ENCODE peak calls at places on chromosomes 16 and 17, in eight cellular contexts. L is upper lobe of right lung; T is MCF 10A; A is astrocyte of the cerebellum; Y is IMR-90; Z is neural progenitor cell; X is CD8-positive, alpha-beta T cell; B is Panc1. R is an unnamed sample.

GRCh38 chr16:25064967-25065366 is 46.6 kb upstream of the LCMT1 start:
- DNase-seq in L (no peak), T (no peak), A (no peak), Y (peak), Z (peak), X (no peak), B (no peak), R (no peak)

GRCh38 chr17:83161298-83162034 is 82.1 kb downstream of the METRNL start:
- DNase-seq in L (peak), T (no peak), A (no peak), Y (peak), Z (no peak), X (peak), B (no peak), R (peak)

GRCh38 chr16:66432429-66432828 is 5.3 kb downstream of the BEAN1 start:
- DNase-seq in L (no peak), T (no peak), A (no peak), Y (no peak), Z (no peak), X (peak), B (no peak), R (no peak)

GRCh38 chr17:4147751-4148310 is 4.8 kb downstream of the CYB5D2 start:
- DNase-seq in L (no peak), T (peak), A (no peak), Y (peak), Z (no peak), X (no peak), B (no peak), R (no peak)

GRCh38 chr17:64992325-64992802 is 64.2 kb downstream of the GNA13 start:
- DNase-seq in L (no peak), T (peak), A (no peak), Y (peak), Z (no peak), X (no peak), B (peak), R (no peak)

GRCh38 chr17:14780116-14780515 is 479.2 kb downstream of the HS3ST3B1 start:
- DNase-seq in L (no peak), T (no peak), A (no peak), Y (no peak), Z (peak), X (no peak), B (no peak), R (no peak)

GRCh38 chr17:29178750-29179231 is 1.4 kb downstream of the MYO18A start:
- DNase-seq in L (no peak), T (peak), A (no peak), Y (no peak), Z (no peak), X (no peak), B (no peak), R (no peak)

GRCh38 chr17:14121952-14122351 is 52.6 kb downstream of the COX10 start:
- DNase-seq in L (no peak), T (no peak), A (no peak), Y (no peak), Z (no peak), X (no peak), B (no peak), R (no peak)

DNA sequence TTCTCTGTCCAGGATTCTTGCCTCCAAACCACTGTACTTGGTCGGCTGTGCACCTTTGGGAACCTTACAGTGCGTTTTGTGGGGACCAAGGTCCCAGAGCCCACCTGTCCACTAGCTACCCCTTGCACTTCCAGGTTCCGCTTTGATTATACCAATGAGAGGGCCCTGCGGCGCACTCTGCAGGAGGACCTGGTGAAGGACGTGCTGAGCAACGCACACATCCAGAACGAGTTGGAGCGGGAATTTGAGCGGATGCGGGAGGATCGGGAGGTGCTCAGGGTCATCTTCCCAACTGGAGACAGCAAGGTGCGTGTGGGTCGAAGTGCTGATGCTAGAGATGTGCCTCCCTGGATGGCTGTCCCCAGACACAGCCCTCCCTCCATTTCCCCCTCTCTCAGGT is 18.8 kb downstream of the POLR2A start:
- DNase-seq in L (no peak), T (no peak), A (no peak), Y (no peak), Z (peak), X (no peak), B (no peak), R (no peak)
- TF ChIP-seq CTCF in L (no peak), T (peak), A (peak), Y (peak), Z (peak), X (no peak), B (no peak), R (no peak)

DNA sequence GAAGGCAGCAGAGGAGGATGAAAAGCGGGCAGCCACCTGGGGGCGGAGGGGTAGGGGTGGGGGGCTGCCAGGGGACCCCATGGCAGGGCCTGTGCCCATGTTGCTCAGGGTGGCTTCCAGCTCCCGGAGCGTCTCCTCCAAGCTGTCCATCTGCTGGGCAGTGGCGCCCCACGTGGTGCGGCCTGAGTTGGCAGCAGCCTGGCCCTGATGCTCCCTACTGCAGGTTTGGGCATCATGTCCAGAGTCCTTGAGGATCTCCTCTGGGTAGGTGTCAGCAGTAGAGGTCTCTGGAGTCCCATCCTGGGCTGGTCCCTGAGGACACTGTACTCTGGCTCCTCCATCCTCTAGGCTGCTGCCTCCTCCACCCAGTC is 60.9 kb downstream of the SRCIN1 start:
- DNase-seq in L (no peak), T (no peak), A (no peak), Y (no peak), Z (no peak), X (no peak), B (no peak), R (no peak)
- TF ChIP-seq CTCF in L (no peak), T (no peak), A (no peak), Y (no peak), Z (peak), X (no peak), B (no peak), R (no peak)

GRCh38 chr16:2243031-2243528 is 6.8 kb downstream of the DNASE1L2 start:
- DNase-seq in L (no peak), T (no peak), A (no peak), Y (no peak), Z (no peak), X (no peak), B (no peak), R (no peak)
- TF ChIP-seq CTCF in L (no peak), T (no peak), A (no peak), Y (no peak), Z (peak), X (no peak), B (peak), R (no peak)

GRCh38 chr17:72171703-72172670 is 51.2 kb downstream of the SOX9 start:
- DNase-seq in L (no peak), T (peak), A (no peak), Y (no peak), Z (no peak), X (no peak), B (no peak), R (no peak)
- TF ChIP-seq CTCF in L (no peak), T (no peak), A (no peak), Y (no peak), Z (no peak), X (no peak), B (no peak), R (no peak)

GRCh38 chr17:77441130-77441920 is 300.6 kb downstream of the SEC14L1 start:
- DNase-seq in L (no peak), T (no peak), A (no peak), Y (no peak), Z (no peak), X (peak), B (no peak), R (peak)

GRCh38 chr17:77438241-77439204 is 297.8 kb downstream of the SEC14L1 start:
- DNase-seq in L (no peak), T (no peak), A (no peak), Y (no peak), Z (no peak), X (no peak), B (no peak), R (no peak)

GRCh38 chr17:77442976-77443742 is 302.4 kb downstream of the SEC14L1 start:
- DNase-seq in L (no peak), T (no peak), A (no peak), Y (no peak), Z (no peak), X (no peak), B (no peak), R (no peak)

GRCh38 chr17:77439382-77440013 is 298.7 kb downstream of the SEC14L1 start:
- DNase-seq in L (no peak), T (no peak), A (no peak), Y (no peak), Z (no peak), X (no peak), B (no peak), R (no peak)

DNA sequence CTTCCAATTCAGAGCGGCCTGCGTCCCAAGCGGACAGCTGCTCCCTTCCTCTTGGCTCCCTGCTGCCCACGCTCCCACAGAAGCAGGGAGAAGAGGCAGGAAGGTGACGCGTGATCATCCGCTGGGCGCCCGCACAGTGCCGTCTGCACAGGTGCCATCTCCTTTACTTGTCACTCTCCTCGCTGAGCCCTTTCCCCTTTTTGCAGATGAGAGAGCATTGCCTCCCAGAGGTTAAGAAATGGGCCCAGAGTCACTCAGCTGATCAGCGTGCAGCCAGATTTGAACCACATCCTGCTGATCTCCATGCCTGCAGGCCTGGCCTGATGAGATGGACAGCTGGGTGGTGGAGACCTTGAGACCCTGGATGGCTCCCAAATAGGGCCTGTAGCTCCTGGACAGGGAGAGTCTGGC is 299.8 kb downstream of the SEC14L1 start:
- DNase-seq in L (no peak), T (no peak), A (no peak), Y (no peak), Z (no peak), X (peak), B (no peak), R (no peak)
- TF ChIP-seq CTCF in L (no peak), T (no peak), A (no peak), Y (no peak), Z (no peak), X (no peak), B (no peak), R (no peak)

GRCh38 chr17:8072727-8073461 is 14.6 kb downstream of the ALOX12B start:
- DNase-seq in L (no peak), T (no peak), A (no peak), Y (no peak), Z (peak), X (peak), B (no peak), R (no peak)

GRCh38 chr17:8072339-8072726 is 15.2 kb downstream of the ALOX12B start:
- DNase-seq in L (no peak), T (no peak), A (no peak), Y (no peak), Z (peak), X (no peak), B (no peak), R (no peak)

GRCh38 chr17:8075574-8076342 is 11.8 kb downstream of the ALOX12B start:
- DNase-seq in L (no peak), T (no peak), A (no peak), Y (no peak), Z (no peak), X (no peak), B (no peak), R (no peak)

GRCh38 chr17:8075081-8075480 is 12.4 kb downstream of the ALOX12B start:
- DNase-seq in L (no peak), T (no peak), A (no peak), Y (no peak), Z (no peak), X (no peak), B (no peak), R (no peak)

GRCh38 chr17:8073627-8074485 is 13.7 kb downstream of the ALOX12B start:
- DNase-seq in L (peak), T (peak), A (no peak), Y (peak), Z (peak), X (peak), B (peak), R (peak)
- TF ChIP-seq CTCF in L (peak), T (peak), A (peak), Y (peak), Z (peak), X (peak), B (peak), R (peak)

R was measured in natural killer cell.